ENCODE peak calls at places on chromosomes 7 and 10, in four cellular contexts. One of them, this sample, is unnamed.

GRCh38 chr10:31153692-31154091 is 122.0 kb upstream of the ZNF438 start:
- DNase-seq in astrocyte of the spinal cord: no peak
- DNase-seq in HCT116: no peak
- DNase-seq in bronchial epithelial cell: peak
- DNase-seq in this sample: no peak

GRCh38 chr10:124688889-124689670 is 55.1 kb downstream of the FAM53B start:
- DNase-seq in astrocyte of the spinal cord: no peak
- DNase-seq in HCT116: no peak
- DNase-seq in bronchial epithelial cell: peak
- DNase-seq in this sample: peak

GRCh38 chr10:123645615-123646014 is 20.5 kb upstream of the GPR26 start:
- DNase-seq in astrocyte of the spinal cord: no peak
- DNase-seq in HCT116: no peak
- DNase-seq in bronchial epithelial cell: no peak
- DNase-seq in this sample: no peak

GRCh38 chr7:27714831-27715444 is 25.0 kb upstream of the TAX1BP1 start:
- DNase-seq in astrocyte of the spinal cord: peak
- DNase-seq in HCT116: no peak
- DNase-seq in bronchial epithelial cell: no peak
- DNase-seq in this sample: no peak

GRCh38 chr7:92731327-92732063 is 104.9 kb downstream of the CDK6 start:
- DNase-seq in astrocyte of the spinal cord: no peak
- DNase-seq in HCT116: no peak
- DNase-seq in bronchial epithelial cell: peak
- DNase-seq in this sample: peak

GRCh38 chr10:67127441-67127840 is 201.6 kb downstream of the LRRTM3 start:
- DNase-seq in astrocyte of the spinal cord: no peak
- DNase-seq in HCT116: no peak
- DNase-seq in bronchial epithelial cell: no peak
- DNase-seq in this sample: no peak

GRCh38 chr7:49522111-49522510 is 251.3 kb upstream of the VWC2 start:
- DNase-seq in astrocyte of the spinal cord: no peak
- DNase-seq in HCT116: no peak
- DNase-seq in bronchial epithelial cell: no peak
- DNase-seq in this sample: no peak

GRCh38 chr10:118729641-118730258 is 25.0 kb downstream of the CACUL1 start:
- DNase-seq in astrocyte of the spinal cord: no peak
- DNase-seq in HCT116: no peak
- DNase-seq in bronchial epithelial cell: peak
- DNase-seq in this sample: no peak

GRCh38 chr10:118904284-118904683 is 125.2 kb upstream of the NANOS1 start:
- DNase-seq in astrocyte of the spinal cord: no peak
- DNase-seq in HCT116: no peak
- DNase-seq in bronchial epithelial cell: no peak
- DNase-seq in this sample: peak

GRCh38 chr10:12873172-12873571 is 128.3 kb downstream of the CCDC3 start:
- DNase-seq in astrocyte of the spinal cord: no peak
- DNase-seq in HCT116: no peak
- DNase-seq in bronchial epithelial cell: no peak
- DNase-seq in this sample: no peak

GRCh38 chr10:101535949-101536348 is 52.1 kb downstream of the POLL start:
- DNase-seq in astrocyte of the spinal cord: no peak
- DNase-seq in HCT116: no peak
- DNase-seq in bronchial epithelial cell: no peak
- DNase-seq in this sample: no peak

GRCh38 chr10:34477229-34477628 is 337.9 kb downstream of the PARD3 start:
- DNase-seq in astrocyte of the spinal cord: no peak
- DNase-seq in HCT116: no peak
- DNase-seq in bronchial epithelial cell: no peak
- DNase-seq in this sample: no peak

GRCh38 chr10:6813876-6814275 is 233.8 kb upstream of the PRKCQ start:
- DNase-seq in astrocyte of the spinal cord: no peak
- DNase-seq in HCT116: no peak
- DNase-seq in bronchial epithelial cell: no peak
- DNase-seq in this sample: no peak

GRCh38 chr10:36591436-36591835 is 534.0 kb upstream of the ANKRD30A start:
- DNase-seq in astrocyte of the spinal cord: no peak
- DNase-seq in HCT116: no peak
- DNase-seq in bronchial epithelial cell: no peak
- DNase-seq in this sample: no peak

GRCh38 chr7:50339990-50340500 is 35.5 kb downstream of the IKZF1 start:
- DNase-seq in astrocyte of the spinal cord: no peak
- DNase-seq in HCT116: no peak
- DNase-seq in bronchial epithelial cell: no peak
- DNase-seq in this sample: no peak

GRCh38 chr7:141792526-141792925 is 2.5 kb downstream of the TAS2R5 start:
- DNase-seq in astrocyte of the spinal cord: no peak
- DNase-seq in HCT116: no peak
- DNase-seq in bronchial epithelial cell: no peak
- DNase-seq in this sample: no peak

GRCh38 chr7:183907-184767 is 8.2 kb upstream of the FAM20C start:
- DNase-seq in astrocyte of the spinal cord: no peak
- DNase-seq in HCT116: no peak
- DNase-seq in bronchial epithelial cell: no peak
- DNase-seq in this sample: no peak

GRCh38 chr7:149776305-149776704 is 2.9 kb upstream of the ZNF467 start:
- DNase-seq in astrocyte of the spinal cord: no peak
- DNase-seq in HCT116: no peak
- DNase-seq in bronchial epithelial cell: peak
- DNase-seq in this sample: no peak

GRCh38 chr10:110803830-110804338 is 67.8 kb upstream of the PDCD4 start:
- DNase-seq in astrocyte of the spinal cord: peak
- DNase-seq in HCT116: no peak
- DNase-seq in bronchial epithelial cell: peak
- DNase-seq in this sample: peak

GRCh38 chr7:34339061-34339526 is 318.9 kb upstream of the NPSR1 start:
- DNase-seq in astrocyte of the spinal cord: peak
- DNase-seq in HCT116: peak
- DNase-seq in bronchial epithelial cell: peak
- DNase-seq in this sample: peak

GRCh38 chr7:92609921-92610518 is 19.8 kb upstream of the FAM133B start:
- DNase-seq in astrocyte of the spinal cord: peak
- DNase-seq in HCT116: no peak
- DNase-seq in bronchial epithelial cell: peak
- DNase-seq in this sample: no peak

GRCh38 chr10:124279298-124279697 is 139.4 kb downstream of the OAT start:
- DNase-seq in astrocyte of the spinal cord: no peak
- DNase-seq in HCT116: no peak
- DNase-seq in bronchial epithelial cell: no peak
- DNase-seq in this sample: no peak

GRCh38 chr7:81725496-81726117 is 44.2 kb downstream of the HGF start:
- DNase-seq in astrocyte of the spinal cord: peak
- DNase-seq in HCT116: no peak
- DNase-seq in bronchial epithelial cell: no peak
- DNase-seq in this sample: peak

GRCh38 chr7:28405662-28406061 is 6.7 kb upstream of the CREB5 start:
- DNase-seq in astrocyte of the spinal cord: peak
- DNase-seq in HCT116: no peak
- DNase-seq in bronchial epithelial cell: peak
- DNase-seq in this sample: peak

GRCh38 chr10:14889318-14889717 is 10.7 kb downstream of the SUV39H2 start:
- DNase-seq in astrocyte of the spinal cord: no peak
- DNase-seq in HCT116: no peak
- DNase-seq in bronchial epithelial cell: peak
- DNase-seq in this sample: peak

GRCh38 chr7:30988346-30989005 is 24.7 kb downstream of the GHRHR start:
- DNase-seq in astrocyte of the spinal cord: no peak
- DNase-seq in HCT116: no peak
- DNase-seq in bronchial epithelial cell: no peak
- DNase-seq in this sample: peak

GRCh38 chr7:100503350-100503735 is 19.6 kb downstream of the NYAP1 start:
- DNase-seq in astrocyte of the spinal cord: no peak
- DNase-seq in HCT116: peak
- DNase-seq in bronchial epithelial cell: peak
- DNase-seq in this sample: peak

GRCh38 chr10:78784454-78785414 is 284.0 kb upstream of the ZMIZ1 start:
- DNase-seq in astrocyte of the spinal cord: no peak
- DNase-seq in HCT116: no peak
- DNase-seq in bronchial epithelial cell: no peak
- DNase-seq in this sample: no peak

GRCh38 chr10:3850999-3851937 is 66.3 kb upstream of the KLF6 start:
- DNase-seq in astrocyte of the spinal cord: peak
- DNase-seq in HCT116: peak
- DNase-seq in bronchial epithelial cell: peak
- DNase-seq in this sample: peak

GRCh38 chr7:24722386-24723177 is 34.7 kb downstream of the GSDME start:
- DNase-seq in astrocyte of the spinal cord: peak
- DNase-seq in HCT116: no peak
- DNase-seq in bronchial epithelial cell: no peak
- DNase-seq in this sample: peak

GRCh38 chr7:41478187-41478586 is 224.7 kb downstream of the INHBA start:
- DNase-seq in astrocyte of the spinal cord: no peak
- DNase-seq in HCT116: no peak
- DNase-seq in bronchial epithelial cell: no peak
- DNase-seq in this sample: no peak

GRCh38 chr10:14749051-14749809 is 25.5 kb downstream of the FAM107B start:
- DNase-seq in astrocyte of the spinal cord: no peak
- DNase-seq in HCT116: no peak
- DNase-seq in bronchial epithelial cell: no peak
- DNase-seq in this sample: no peak

GRCh38 chr7:33700001-33700899 is 205.1 kb upstream of the BMPER start:
- DNase-seq in astrocyte of the spinal cord: no peak
- DNase-seq in HCT116: no peak
- DNase-seq in bronchial epithelial cell: no peak
- DNase-seq in this sample: no peak

GRCh38 chr7:106866298-106867281 is 1.5 kb downstream of the PIK3CG start:
- DNase-seq in astrocyte of the spinal cord: no peak
- DNase-seq in HCT116: no peak
- DNase-seq in bronchial epithelial cell: no peak
- DNase-seq in this sample: no peak

GRCh38 chr10:75611081-75611971 is 179.9 kb downstream of the LRMDA start:
- DNase-seq in astrocyte of the spinal cord: no peak
- DNase-seq in HCT116: no peak
- DNase-seq in bronchial epithelial cell: no peak
- DNase-seq in this sample: no peak

GRCh38 chr10:93554760-93555432 is 11.6 kb upstream of the FFAR4 start:
- DNase-seq in astrocyte of the spinal cord: peak
- DNase-seq in HCT116: peak
- DNase-seq in bronchial epithelial cell: peak
- DNase-seq in this sample: peak

GRCh38 chr10:82660205-82660604 is 785.2 kb downstream of the NRG3 start:
- DNase-seq in astrocyte of the spinal cord: peak
- DNase-seq in HCT116: no peak
- DNase-seq in bronchial epithelial cell: no peak
- DNase-seq in this sample: no peak

DNA sequence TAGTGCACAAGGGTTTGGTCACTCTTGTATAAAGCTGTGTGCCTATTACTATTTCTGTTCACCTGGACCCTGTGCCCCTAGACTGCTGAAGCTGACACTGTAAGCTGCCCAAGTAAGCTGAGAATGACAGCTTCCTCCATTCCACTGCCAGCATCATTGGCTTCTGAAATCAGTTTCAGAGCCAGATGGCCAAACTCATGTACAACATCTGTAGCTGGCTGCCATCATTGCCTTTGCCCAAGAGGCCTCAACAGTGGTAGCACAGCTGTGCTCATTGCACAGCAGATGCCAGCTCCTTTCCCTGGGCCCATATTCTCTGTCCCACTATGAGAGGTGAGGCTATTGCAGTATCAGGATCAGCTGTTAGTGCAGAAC is 165.7 kb downstream of the CPEB3 start:
- DNase-seq in astrocyte of the spinal cord: no peak
- DNase-seq in HCT116: no peak
- DNase-seq in bronchial epithelial cell: no peak
- DNase-seq in this sample: no peak
- H3K4me3 ChIP-seq in astrocyte of the spinal cord: no peak
- H3K4me3 ChIP-seq in HCT116: no peak
- H3K4me3 ChIP-seq in bronchial epithelial cell: no peak
- H3K4me3 ChIP-seq in this sample: no peak

GRCh38 chr10:131244836-131245235 is 66.7 kb downstream of the TCERG1L start:
- DNase-seq in astrocyte of the spinal cord: no peak
- DNase-seq in HCT116: no peak
- DNase-seq in bronchial epithelial cell: no peak
- DNase-seq in this sample: no peak

GRCh38 chr10:131240691-131241090 is 70.8 kb downstream of the TCERG1L start:
- DNase-seq in astrocyte of the spinal cord: no peak
- DNase-seq in HCT116: no peak
- DNase-seq in bronchial epithelial cell: no peak
- DNase-seq in this sample: no peak

GRCh38 chr10:131243076-131243475 is 68.4 kb downstream of the TCERG1L start:
- DNase-seq in astrocyte of the spinal cord: no peak
- DNase-seq in HCT116: no peak
- DNase-seq in bronchial epithelial cell: no peak
- DNase-seq in this sample: no peak

GRCh38 chr10:131239926-131240325 is 71.6 kb downstream of the TCERG1L start:
- DNase-seq in astrocyte of the spinal cord: no peak
- DNase-seq in HCT116: no peak
- DNase-seq in bronchial epithelial cell: no peak
- DNase-seq in this sample: no peak

DNA sequence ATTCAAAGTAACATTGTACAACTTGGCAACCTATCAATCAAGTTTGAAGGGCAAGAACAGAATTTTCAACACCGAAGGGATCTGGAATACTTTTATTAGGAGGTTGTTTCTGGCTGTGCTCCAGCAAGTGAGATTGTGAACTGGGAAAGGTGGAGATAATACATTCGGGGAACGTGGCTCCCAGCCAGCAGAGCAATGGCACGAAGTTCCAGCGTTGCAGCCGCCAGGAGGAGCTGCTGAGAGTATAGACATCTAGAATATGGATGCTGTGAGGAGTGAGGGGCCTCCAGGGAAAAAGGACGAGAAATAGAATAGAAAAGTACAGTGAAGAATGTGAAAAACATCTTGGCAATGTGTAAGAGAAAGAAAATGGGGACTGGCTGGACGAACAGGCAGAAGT is 69.5 kb downstream of the TCERG1L start:
- DNase-seq in astrocyte of the spinal cord: no peak
- DNase-seq in HCT116: peak
- DNase-seq in bronchial epithelial cell: no peak
- DNase-seq in this sample: no peak
- TF ChIP-seq CTCF in astrocyte of the spinal cord: no peak
- TF ChIP-seq CTCF in HCT116: no peak
- TF ChIP-seq CTCF in bronchial epithelial cell: no peak
- TF ChIP-seq CTCF in this sample: no peak

GRCh38 chr10:24869354-24870016 is 82.9 kb downstream of the PRTFDC1 start:
- DNase-seq in astrocyte of the spinal cord: peak
- DNase-seq in HCT116: no peak
- DNase-seq in bronchial epithelial cell: no peak
- DNase-seq in this sample: no peak

GRCh38 chr10:24871501-24871900 is 80.9 kb downstream of the PRTFDC1 start:
- DNase-seq in astrocyte of the spinal cord: no peak
- DNase-seq in HCT116: no peak
- DNase-seq in bronchial epithelial cell: no peak
- DNase-seq in this sample: no peak

GRCh38 chr10:24871006-24871405 is 81.4 kb downstream of the PRTFDC1 start:
- DNase-seq in astrocyte of the spinal cord: no peak
- DNase-seq in HCT116: no peak
- DNase-seq in bronchial epithelial cell: no peak
- DNase-seq in this sample: peak

GRCh38 chr10:24862586-24862985 is 89.8 kb downstream of the PRTFDC1 start:
- DNase-seq in astrocyte of the spinal cord: no peak
- DNase-seq in HCT116: no peak
- DNase-seq in bronchial epithelial cell: no peak
- DNase-seq in this sample: no peak

GRCh38 chr10:24866615-24867583 is 85.5 kb downstream of the PRTFDC1 start:
- DNase-seq in astrocyte of the spinal cord: peak
- DNase-seq in HCT116: no peak
- DNase-seq in bronchial epithelial cell: peak
- DNase-seq in this sample: peak
- H3K4me3 ChIP-seq in astrocyte of the spinal cord: no peak
- H3K4me3 ChIP-seq in HCT116: no peak
- H3K4me3 ChIP-seq in bronchial epithelial cell: no peak
- H3K4me3 ChIP-seq in this sample: no peak

GRCh38 chr7:135362871-135363270 is 129.2 kb downstream of the STRA8 start:
- DNase-seq in astrocyte of the spinal cord: no peak
- DNase-seq in HCT116: no peak
- DNase-seq in bronchial epithelial cell: no peak
- DNase-seq in this sample: no peak
- TF ChIP-seq CTCF in astrocyte of the spinal cord: peak
- TF ChIP-seq CTCF in HCT116: no peak
- TF ChIP-seq CTCF in bronchial epithelial cell: peak
- TF ChIP-seq CTCF in this sample: peak

This sample was measured in fibroblast of villous mesenchyme.